ENCODE peak calls at places on chromosomes 4 and X, in four cellular contexts. F is H1, A is IMR-90, X is mesendoderm. D is an unnamed sample.

GRCh38 chr4:156954598-156954997 is 17.0 kb downstream of the PDGFC start:
- DNase-seq in A (peak; percentile 33), F (no peak), X (no peak), D (no peak)

GRCh38 chr4:11393551-11393950 is 35.1 kb downstream of the HS3ST1 start:
- DNase-seq in F (no peak), X (no peak), A (no peak), D (no peak)

GRCh38 chrX:150446995-150447394 is 83.9 kb downstream of the MAMLD1 start:
- DNase-seq in X (no peak), F (no peak), A (peak; percentile 43), D (no peak)

GRCh38 chrX:1147641-1148515 is 64.6 kb downstream of the CRLF2 start:
- DNase-seq in A (no peak), F (no peak), X (no peak), D (no peak)

GRCh38 chr4:15971068-15971801 is 8.3 kb upstream of the FGFBP2 start:
- DNase-seq in X (no peak), F (no peak), A (no peak), D (no peak)

GRCh38 chr4:93334003-93334402 is 494.6 kb upstream of the ATOH1 start:
- DNase-seq in F (no peak), A (peak; percentile 43), X (no peak), D (no peak)

GRCh38 chr4:70945046-70945445 is 42.9 kb downstream of the MOB1B start:
- DNase-seq in A (peak; percentile 36), F (no peak), X (no peak), D (no peak)

GRCh38 chr4:88196523-88197185 is 38.2 kb upstream of the ABCG2 start:
- DNase-seq in X (peak; percentile 53), A (no peak), F (no peak), D (no peak)

GRCh38 chr4:21211836-21212235 is 511.6 kb downstream of the PACRGL start:
- DNase-seq in F (no peak), X (no peak), A (no peak), D (no peak)

GRCh38 chr4:8159522-8160232 is 1.1 kb upstream of the ABLIM2 start:
- DNase-seq in X (no peak), A (no peak), F (no peak), D (no peak)
- H3K9ac ChIP-seq in X (peak overlapping the region; percentile 73), A (peak overlapping the region; percentile 80), F (no peak overlapping the region), D (peak overlapping the region; percentile 96)

DNA sequence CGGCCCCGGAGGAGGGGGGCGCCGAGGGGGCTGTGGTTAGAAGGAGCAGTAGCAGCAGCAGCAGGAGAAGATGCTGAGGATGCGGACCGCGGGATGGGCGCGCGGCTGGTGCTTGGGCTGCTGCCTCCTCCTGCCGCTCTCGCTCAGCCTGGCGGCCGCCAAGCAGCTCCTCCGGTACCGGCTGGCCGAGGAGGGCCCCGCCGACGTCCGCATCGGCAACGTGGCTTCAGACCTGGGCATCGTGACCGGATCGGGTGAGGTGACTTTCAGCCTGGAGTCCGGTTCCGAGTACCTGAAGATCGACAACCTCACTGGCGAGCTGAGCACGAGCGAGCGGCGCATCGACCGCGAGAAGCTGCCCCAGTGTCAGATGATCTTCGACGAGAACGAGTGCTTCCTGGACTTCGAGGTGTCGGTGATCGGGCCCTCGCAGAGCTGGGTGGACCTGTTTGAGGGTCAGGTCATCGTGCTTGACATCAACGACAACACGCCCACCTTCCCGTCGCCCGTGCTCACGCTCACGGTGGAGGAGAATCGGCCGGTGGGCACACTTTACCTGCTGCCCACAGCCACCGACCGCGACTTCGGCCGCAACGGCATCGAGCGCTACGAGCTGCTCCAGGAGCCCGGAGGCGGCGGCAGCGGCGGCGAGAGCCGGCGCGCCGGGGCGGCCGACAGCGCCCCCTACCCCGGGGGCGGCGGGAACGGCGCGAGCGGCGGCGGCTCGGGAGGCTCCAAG is 1.4 kb downstream of the PCDH7 start:
- DNase-seq in A (peak; percentile 44), X (peak; percentile 77), F (no peak), D (peak; percentile 54)
- H3K18ac ChIP-seq in A (peak overlapping the region; percentile 28), X (no peak overlapping the region), F (peak overlapping the region; percentile 81), D (peak overlapping the region; percentile 98)

DNA sequence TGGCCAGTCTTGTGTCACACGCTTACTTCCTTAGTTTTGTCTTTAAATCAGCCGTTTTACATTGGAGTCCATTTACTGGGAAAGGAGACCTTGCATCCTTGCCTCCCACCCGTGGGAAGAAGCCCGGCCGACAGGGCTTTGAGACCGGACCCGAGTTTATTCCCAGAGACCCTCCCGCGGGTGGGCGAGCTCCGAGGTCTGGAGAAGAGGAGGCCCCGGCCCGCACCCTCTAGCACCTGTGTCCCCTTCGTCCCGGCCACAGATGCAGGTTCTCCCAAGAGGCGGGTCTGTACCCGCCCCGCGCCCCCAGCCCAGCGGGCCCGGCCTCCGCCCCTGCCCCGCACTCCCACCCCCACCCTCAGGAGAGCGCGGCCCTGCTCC is 3.8 kb upstream of the SLC26A1 start:
- DNase-seq in F (no peak), A (no peak), X (no peak), D (no peak)
- H3K9ac ChIP-seq in F (no peak overlapping the region), A (no peak overlapping the region), X (no peak overlapping the region), D (no peak overlapping the region)

DNA sequence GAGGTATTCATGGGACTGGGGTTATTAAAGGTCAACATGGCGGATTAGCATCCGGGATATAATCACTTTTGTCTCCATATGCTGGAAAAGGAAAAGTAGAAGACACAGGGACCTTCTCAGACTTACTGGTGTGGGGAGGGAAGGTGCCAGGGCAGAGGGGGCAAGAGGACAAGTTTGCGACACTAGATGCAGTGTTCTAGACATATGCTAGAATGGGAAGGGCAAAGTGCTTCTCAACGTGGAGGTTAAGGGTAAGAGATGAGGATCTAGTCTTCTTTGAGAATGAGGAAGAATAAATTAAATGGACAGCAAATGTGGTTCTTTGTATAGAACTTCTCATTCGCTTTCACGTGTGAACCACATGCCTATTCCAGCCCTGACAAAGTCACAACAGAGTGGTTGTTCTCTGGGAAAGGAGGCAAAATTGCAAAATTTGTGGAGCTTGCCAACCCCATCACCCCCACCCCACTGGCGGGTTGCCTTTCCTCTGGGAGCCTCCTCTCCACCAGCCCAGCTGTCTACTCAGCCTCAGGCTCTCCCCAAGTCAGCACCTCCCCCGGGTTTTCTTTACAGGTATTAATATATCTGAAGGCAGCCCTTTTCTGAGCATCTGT is 1.4 kb upstream of the ANXA5 start:
- DNase-seq in A (no peak), F (no peak), X (no peak), D (no peak)
- H3K18ac ChIP-seq in A (no peak overlapping the region), F (no peak overlapping the region), X (no peak overlapping the region), D (no peak overlapping the region)

GRCh38 chr4:2819244-2820215 is 24.1 kb upstream of the ADD1 start:
- DNase-seq in X (no peak), F (no peak), A (no peak), D (no peak)
- H3K9ac ChIP-seq in X (peak overlapping the region; percentile 19), F (no peak overlapping the region), A (no peak overlapping the region), D (peak overlapping the region; percentile 80)